ENCODE peak calls at places on chromosomes 5 and 9, in four cellular contexts. T is pons; S is CD8-positive, alpha-beta memory T cell; L is activated CD4-positive, alpha-beta T cell treated with anti-CD3 and anti-CD28 coated beads for 24 hours. Y is an unnamed sample.

GRCh38 chr9:91711755-91712591 is 238.1 kb downstream of the ROR2 start:
- DNase-seq in T (peak; percentile 60), L (peak; percentile 26), S (peak; percentile 32), Y (peak; percentile 7)

GRCh38 chr9:103789686-103790085 is 304.4 kb upstream of the SMC2 start:
- DNase-seq in T (no peak), S (no peak), L (no peak), Y (peak; percentile 1)

GRCh38 chr5:157570801-157571200 is 4.8 kb downstream of the ADAM19 start:
- DNase-seq in T (no peak), S (no peak), L (no peak), Y (no peak)

GRCh38 chr9:97906236-97906831 is 16.0 kb downstream of the TRMO start:
- DNase-seq in L (no peak), S (peak; percentile 33), T (peak; percentile 34), Y (no peak)

GRCh38 chr9:131100445-131100844 is 4.1 kb downstream of the AIF1L start:
- DNase-seq in T (no peak), L (no peak), S (no peak), Y (no peak)

GRCh38 chr9:130833324-130833990 is 1.6 kb upstream of the ABL1 start:
- DNase-seq in T (no peak), L (no peak), S (no peak), Y (no peak)

GRCh38 chr5:120413706-120414105 is 50.4 kb upstream of the PRR16 start:
- DNase-seq in S (no peak), T (no peak), L (no peak), Y (no peak)

GRCh38 chr5:171580506-171581265 is 161.2 kb downstream of the FGF18 start:
- DNase-seq in L (no peak), T (no peak), S (no peak), Y (no peak)

GRCh38 chr5:96121362-96121761 is 159.7 kb upstream of the ELL2 start:
- DNase-seq in T (no peak), L (no peak), S (no peak), Y (no peak)

GRCh38 chr5:67373518-67373917 is 176.9 kb upstream of the CD180 start:
- DNase-seq in S (no peak), L (no peak), T (no peak), Y (no peak)

GRCh38 chr5:194102-194501 is 2.8 kb downstream of the LRRC14B start:
- DNase-seq in L (no peak), T (no peak), S (no peak), Y (no peak)

GRCh38 chr5:179731791-179732411 is 721 bp upstream of the MAML1 start:
- DNase-seq in S (no peak), T (peak; percentile 6), L (no peak), Y (peak; percentile 37)

GRCh38 chr9:77927265-77927664 is 104.3 kb downstream of the GNAQ start:
- DNase-seq in S (no peak), T (no peak), L (no peak), Y (no peak)

GRCh38 chr9:130499804-130500263 is 55.1 kb downstream of the ASS1 start:
- DNase-seq in L (no peak), S (no peak), T (no peak), Y (no peak)

GRCh38 chr5:156835905-156836304 is 14.2 kb upstream of the PPP1R2B start:
- DNase-seq in L (no peak), S (no peak), T (no peak), Y (no peak)

GRCh38 chr9:699396-699795 is 142.1 kb upstream of the DMRT1 start:
- DNase-seq in T (no peak), L (no peak), S (no peak), Y (no peak)

GRCh38 chr5:77632526-77633268 is 5.8 kb downstream of the OTP start:
- DNase-seq in L (no peak), S (no peak), T (no peak), Y (no peak)

GRCh38 chr9:116020801-116021200 is 132.8 kb upstream of the PAPPA start:
- DNase-seq in T (no peak), L (no peak), S (no peak), Y (no peak)

GRCh38 chr9:90645721-90646120 is 3.1 kb upstream of the DIRAS2 start:
- DNase-seq in S (no peak), L (no peak), T (no peak), Y (no peak)

GRCh38 chr5:1809416-1810035 is 8.3 kb downstream of the NDUFS6 start:
- DNase-seq in S (no peak), T (no peak), L (no peak), Y (no peak)

GRCh38 chr5:179858241-179858585 is 404 bp downstream of the MRNIP start:
- DNase-seq in L (peak; percentile 28), S (peak; percentile 30), T (peak; percentile 42), Y (peak; percentile 59)

GRCh38 chr9:104118916-104119315 is 24.8 kb downstream of the SMC2 start:
- DNase-seq in T (no peak), L (no peak), S (no peak), Y (no peak)

GRCh38 chr5:138960145-138960692 is 85.1 kb upstream of the LRRTM2 start:
- DNase-seq in L (no peak), S (no peak), T (no peak), Y (no peak)

GRCh38 chr9:77731008-77731698 is 83.0 kb upstream of the GNA14 start:
- DNase-seq in T (no peak), S (no peak), L (no peak), Y (no peak)

GRCh38 chr5:113205323-113205722 is 228.7 kb downstream of the DCP2 start:
- DNase-seq in S (no peak), T (no peak), L (no peak), Y (no peak)

GRCh38 chr5:180172447-180173197 is 36.4 kb downstream of the RASGEF1C start:
- DNase-seq in T (peak; percentile 71), L (no peak), S (no peak), Y (peak; percentile 70)

GRCh38 chr9:21555911-21556310 is 73.8 kb upstream of the IFNE start:
- DNase-seq in L (no peak), S (no peak), T (no peak), Y (no peak)

GRCh38 chr9:115717298-115717697 is 436.3 kb upstream of the PAPPA start:
- DNase-seq in S (no peak), T (no peak), L (no peak), Y (no peak)

GRCh38 chr9:26508897-26509296 is 383.7 kb downstream of the CAAP1 start:
- DNase-seq in L (no peak), T (no peak), S (no peak), Y (no peak)

GRCh38 chr9:123225374-123225813 is 43.0 kb downstream of the STRBP start:
- DNase-seq in T (peak; percentile 57), S (peak; percentile 1), L (peak; percentile 52), Y (peak; percentile 54)

GRCh38 chr9:77809552-77809951 is 161.4 kb upstream of the GNA14 start:
- DNase-seq in L (no peak), T (no peak), S (no peak), Y (no peak)

Y was measured in cerebellar cortex.